ENCODE peak calls at places on chromosomes 4 and X, in six cellular contexts. J, U, G, H, Y and M are unnamed samples.

GRCh38 chrX:69063486-69063885 is 101.8 kb downstream of the PJA1 start:
- DNase-seq in J (no peak), U (no peak), G (no peak), H (no peak), Y (no peak), M (no peak)

GRCh38 chr4:125316391-125316780 is 1.6 kb downstream of the FAT4 start:
- DNase-seq in J (no peak), U (peak), G (peak), H (no peak), Y (no peak), M (no peak)

GRCh38 chr4:68021185-68021584 is 57.9 kb upstream of the TMPRSS11A start:
- DNase-seq in J (no peak), U (peak), G (no peak), H (no peak), Y (no peak), M (no peak)

GRCh38 chrX:2548731-2549423 is 48.1 kb upstream of the DHRSX start:
- DNase-seq in J (no peak), U (no peak), G (no peak), H (no peak), Y (no peak), M (no peak)

GRCh38 chr4:56742080-56742871 is 61.2 kb upstream of the HOPX start:
- DNase-seq in J (no peak), U (peak), G (no peak), H (no peak), Y (no peak), M (no peak)

GRCh38 chrX:30900227-30900626 is 11.2 kb upstream of the TAB3 start:
- DNase-seq in J (no peak), U (no peak), G (peak), H (no peak), Y (no peak), M (no peak)

GRCh38 chrX:41946973-41947612 is 23.7 kb upstream of the CASK start:
- DNase-seq in J (no peak), U (no peak), G (peak), H (no peak), Y (no peak), M (no peak)

GRCh38 chrX:45619290-45619689 is 418.6 kb upstream of the DIPK2B start:
- DNase-seq in J (no peak), U (peak), G (no peak), H (no peak), Y (no peak), M (no peak)

GRCh38 chr4:105698607-105699006 is 9.9 kb downstream of the INTS12 start:
- DNase-seq in J (no peak), U (no peak), G (no peak), H (no peak), Y (no peak), M (no peak)

GRCh38 chr4:140718240-140718639 is 37.9 kb downstream of the TBC1D9 start:
- DNase-seq in J (no peak), U (peak), G (no peak), H (no peak), Y (peak), M (no peak)

GRCh38 chrX:1144293-1144692 is 68.2 kb downstream of the CRLF2 start:
- DNase-seq in J (no peak), U (no peak), G (no peak), H (no peak), Y (no peak), M (no peak)

GRCh38 chr4:168685136-168685535 is 188.3 kb downstream of the PALLD start:
- DNase-seq in J (no peak), U (no peak), G (no peak), H (no peak), Y (no peak), M (no peak)

GRCh38 chrX:140050906-140051305 is 85.6 kb upstream of the CXorf66 start:
- DNase-seq in J (no peak), U (no peak), G (no peak), H (no peak), Y (no peak), M (no peak)

GRCh38 chr4:55184600-55185523 is 59.5 kb upstream of the KDR start:
- DNase-seq in J (no peak), U (no peak), G (peak), H (no peak), Y (peak), M (peak)

GRCh38 chr4:40731792-40732245 is 17.9 kb upstream of the NSUN7 start:
- DNase-seq in J (no peak), U (no peak), G (no peak), H (peak), Y (no peak), M (no peak)

GRCh38 chrX:69321789-69322188 is 156.5 kb upstream of the PJA1 start:
- DNase-seq in J (no peak), U (no peak), G (no peak), H (no peak), Y (no peak), M (no peak)

GRCh38 chrX:151675121-151675746 is 20.0 kb upstream of the PRRG3 start:
- DNase-seq in J (no peak), U (no peak), G (no peak), H (no peak), Y (no peak), M (no peak)

GRCh38 chr4:87092389-87093141 is 127.9 kb downstream of the KLHL8 start:
- DNase-seq in J (no peak), U (peak), G (no peak), H (peak), Y (no peak), M (peak)

GRCh38 chr4:86834901-86835300 is 14.3 kb downstream of the SLC10A6 start:
- DNase-seq in J (no peak), U (peak), G (no peak), H (no peak), Y (no peak), M (no peak)

GRCh38 chr4:79852305-79852730 is 220.7 kb downstream of the ANTXR2 start:
- DNase-seq in J (no peak), U (no peak), G (no peak), H (no peak), Y (no peak), M (no peak)

GRCh38 chrX:47311857-47312774 is 58.3 kb upstream of the ZNF157 start:
- DNase-seq in J (peak), U (peak), G (peak), H (peak), Y (peak), M (no peak)

GRCh38 chr4:18022572-18023039 is 1.1 kb upstream of the LCORL start:
- DNase-seq in J (no peak), U (no peak), G (peak), H (no peak), Y (no peak), M (no peak)

GRCh38 chr4:8325284-8325973 is 55.9 kb downstream of the HTRA3 start:
- DNase-seq in J (no peak), U (peak), G (no peak), H (no peak), Y (no peak), M (no peak)

GRCh38 chrX:69285401-69285871 is 120.2 kb upstream of the PJA1 start:
- DNase-seq in J (no peak), U (no peak), G (no peak), H (no peak), Y (no peak), M (no peak)

GRCh38 chr4:163697121-163697520 is 202.6 kb downstream of the TMA16 start:
- DNase-seq in J (no peak), U (peak), G (no peak), H (no peak), Y (no peak), M (no peak)

GRCh38 chr4:98556451-98556850 is 102.0 kb downstream of the TSPAN5 start:
- DNase-seq in J (no peak), U (no peak), G (no peak), H (no peak), Y (no peak), M (no peak)

GRCh38 chr4:141133146-141134006 is at the start of gene RNF150:
- DNase-seq in J (peak), U (peak), G (peak), H (peak), Y (peak), M (peak)

GRCh38 chr4:54586343-54586953 is 71.3 kb upstream of the KIT start:
- DNase-seq in J (no peak), U (peak), G (no peak), H (no peak), Y (peak), M (peak)

GRCh38 chrX:48823029-48823428 is 3.3 kb upstream of the ERAS start:
- DNase-seq in J (peak), U (no peak), G (no peak), H (no peak), Y (no peak), M (no peak)